ENCODE peak calls at places on chromosomes 11 and 22, in eight cellular contexts. C is GM23338, M is neural progenitor cell, E is OCI-LY7, A is HCT116, O is PC-3, D is SK-N-SH, I is hepatocyte. P is an unnamed sample.

GRCh38 chr11:94794287-94795168 is 26.4 kb downstream of the AMOTL1 start:
- DNase-seq in C (no peak), M (no peak), E (no peak), A (peak; percentile 82), O (peak; percentile 94), D (peak; percentile 56), I (no peak), P (no peak)

GRCh38 chr22:23534201-23534850 is 45.8 kb downstream of the IGLL1 start:
- DNase-seq in C (no peak), M (no peak), E (no peak), A (no peak), O (no peak), D (peak; percentile 28), I (no peak), P (no peak)

GRCh38 chr11:63573881-63574855 is 11.0 kb upstream of the PLAAT2 start:
- DNase-seq in C (no peak), M (no peak), E (peak; percentile 63), A (no peak), O (no peak), D (no peak), I (peak; percentile 87), P (peak; percentile 80)

GRCh38 chr22:37802310-37803194 is 5.2 kb upstream of the GCAT start:
- DNase-seq in C (peak; percentile 90), M (peak; percentile 90), E (no peak), A (no peak), O (peak; percentile 30), D (peak; percentile 92), I (peak; percentile 84), P (no peak)

GRCh38 chr11:58222730-58223129 is 6.0 kb downstream of the OR10Q1 start:
- DNase-seq in C (no peak), M (no peak), E (no peak), A (no peak), O (peak; percentile 74), D (no peak), I (no peak), P (no peak)

GRCh38 chr22:29030016-29030617 is 31.5 kb downstream of the C22orf31 start:
- DNase-seq in C (peak; percentile 29), M (no peak), E (no peak), A (peak; percentile 50), O (peak; percentile 26), D (no peak), I (no peak), P (no peak)

GRCh38 chr22:42490244-42490832 is 29.3 kb downstream of the RRP7A start:
- DNase-seq in C (no peak), M (peak; percentile 56), E (no peak), A (no peak), O (no peak), D (no peak), I (no peak), P (no peak)

GRCh38 chr11:67022341-67022933 is 497 bp upstream of the SYT12 start:
- DNase-seq in C (no peak), M (no peak), E (no peak), A (peak; percentile 75), O (peak; percentile 96), D (peak; percentile 69), I (no peak), P (no peak)

GRCh38 chr11:77249427-77249826 is 52.1 kb downstream of the GDPD4 start:
- DNase-seq in C (no peak), M (no peak), E (no peak), A (peak; percentile 27), O (peak; percentile 91), D (no peak), I (no peak), P (no peak)

GRCh38 chr11:10603721-10604297 is 35.3 kb upstream of the LYVE1 start:
- DNase-seq in C (no peak), M (no peak), E (no peak), A (no peak), O (no peak), D (no peak), I (no peak), P (no peak)

GRCh38 chr11:36062796-36063380 is 119.0 kb downstream of the LDLRAD3 start:
- DNase-seq in C (no peak), M (no peak), E (no peak), A (no peak), O (no peak), D (no peak), I (no peak), P (no peak)

GRCh38 chr11:118841469-118842222 is 42.0 kb upstream of the CXCR5 start:
- DNase-seq in C (no peak), M (no peak), E (peak; percentile 34), A (no peak), O (no peak), D (no peak), I (no peak), P (peak; percentile 43)

GRCh38 chr11:112524808-112525207 is 264.1 kb upstream of the PLET1 start:
- DNase-seq in C (no peak), M (no peak), E (no peak), A (no peak), O (no peak), D (no peak), I (no peak), P (no peak)

GRCh38 chr11:117888140-117888561 is 11.7 kb upstream of the FXYD6 start:
- DNase-seq in C (no peak), M (no peak), E (no peak), A (no peak), O (no peak), D (no peak), I (no peak), P (no peak)

GRCh38 chr11:127130321-127130720 is 129.8 kb upstream of the KIRREL3 start:
- DNase-seq in C (no peak), M (no peak), E (no peak), A (no peak), O (no peak), D (no peak), I (no peak), P (no peak)

GRCh38 chr11:120511804-120512726 is 517 bp downstream of the GRIK4 start:
- DNase-seq in C (no peak), M (peak; percentile 27), E (no peak), A (no peak), O (no peak), D (peak; percentile 76), I (no peak), P (no peak)

GRCh38 chr22:37218771-37219411 is 6.6 kb upstream of the SSTR3 start:
- DNase-seq in C (no peak), M (no peak), E (peak; percentile 87), A (no peak), O (no peak), D (no peak), I (no peak), P (peak; percentile 93)

GRCh38 chr11:73852049-73852448 is 24.6 kb downstream of the COA4 start:
- DNase-seq in C (no peak), M (no peak), E (no peak), A (no peak), O (no peak), D (no peak), I (no peak), P (no peak)
- TF ChIP-seq CTCF in C (no peak), M (no peak), E (no peak), A (no peak), O (no peak), D (no peak), I (no peak), P (no peak)

DNA sequence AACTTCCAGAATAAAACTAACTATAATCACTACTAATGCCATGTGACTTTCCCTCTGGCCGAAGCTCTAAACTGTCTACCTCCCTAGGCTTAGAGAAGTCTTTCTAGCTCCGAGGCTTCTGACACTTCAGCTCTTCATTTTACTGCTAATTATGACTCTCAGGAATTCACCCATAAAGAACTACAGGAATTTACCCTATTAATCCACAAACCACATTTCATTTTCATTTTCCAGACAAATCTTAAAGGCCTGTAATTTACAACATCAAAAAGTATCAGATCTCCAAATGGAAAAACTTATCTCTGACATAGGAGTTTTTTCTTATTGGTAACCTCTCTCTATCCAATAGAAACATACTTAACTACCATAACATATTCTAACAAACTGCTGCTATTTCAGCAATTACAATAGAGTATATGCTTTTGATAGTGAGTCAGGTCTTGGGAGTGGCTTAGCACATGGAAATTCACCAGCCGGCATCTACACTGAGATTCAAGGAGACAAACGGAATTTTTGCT is 33.4 kb downstream of the MRTFA start:
- DNase-seq in C (no peak), M (no peak), E (no peak), A (no peak), O (peak; percentile 50), D (no peak), I (peak; percentile 11), P (no peak)
- TF ChIP-seq EZH2phosphoT487 in C (no peak), M (no peak), E (no peak), A (no peak), O (no peak), D (no peak), I (no peak), P (no peak)

GRCh38 chr11:22633354-22633902 is 7.8 kb upstream of the FANCF start:
- DNase-seq in C (peak; percentile 48), M (no peak), E (no peak), A (no peak), O (no peak), D (no peak), I (no peak), P (no peak)
- TF ChIP-seq CTCF in C (peak; percentile 37), M (peak; percentile 29), E (no peak), A (no peak), O (no peak), D (no peak), I (no peak), P (peak; percentile 35)

GRCh38 chr11:64879226-64879900 is 942 bp upstream of the EHD1 start:
- DNase-seq in C (no peak), M (no peak), E (no peak), A (no peak), O (no peak), D (no peak), I (no peak), P (no peak)

GRCh38 chr11:64881476-64881875 is 3.1 kb upstream of the EHD1 start:
- DNase-seq in C (no peak), M (no peak), E (no peak), A (no peak), O (no peak), D (no peak), I (no peak), P (no peak)

GRCh38 chr11:64882243-64882642 is 3.8 kb upstream of the EHD1 start:
- DNase-seq in C (no peak), M (no peak), E (no peak), A (no peak), O (no peak), D (no peak), I (no peak), P (no peak)

GRCh38 chr11:64878494-64879225 is at the start of gene EHD1:
- DNase-seq in C (peak; percentile 99), M (peak; percentile 100), E (peak; percentile 100), A (peak; percentile 92), O (peak; percentile 100), D (peak; percentile 100), I (peak; percentile 100), P (peak; percentile 99)

DNA sequence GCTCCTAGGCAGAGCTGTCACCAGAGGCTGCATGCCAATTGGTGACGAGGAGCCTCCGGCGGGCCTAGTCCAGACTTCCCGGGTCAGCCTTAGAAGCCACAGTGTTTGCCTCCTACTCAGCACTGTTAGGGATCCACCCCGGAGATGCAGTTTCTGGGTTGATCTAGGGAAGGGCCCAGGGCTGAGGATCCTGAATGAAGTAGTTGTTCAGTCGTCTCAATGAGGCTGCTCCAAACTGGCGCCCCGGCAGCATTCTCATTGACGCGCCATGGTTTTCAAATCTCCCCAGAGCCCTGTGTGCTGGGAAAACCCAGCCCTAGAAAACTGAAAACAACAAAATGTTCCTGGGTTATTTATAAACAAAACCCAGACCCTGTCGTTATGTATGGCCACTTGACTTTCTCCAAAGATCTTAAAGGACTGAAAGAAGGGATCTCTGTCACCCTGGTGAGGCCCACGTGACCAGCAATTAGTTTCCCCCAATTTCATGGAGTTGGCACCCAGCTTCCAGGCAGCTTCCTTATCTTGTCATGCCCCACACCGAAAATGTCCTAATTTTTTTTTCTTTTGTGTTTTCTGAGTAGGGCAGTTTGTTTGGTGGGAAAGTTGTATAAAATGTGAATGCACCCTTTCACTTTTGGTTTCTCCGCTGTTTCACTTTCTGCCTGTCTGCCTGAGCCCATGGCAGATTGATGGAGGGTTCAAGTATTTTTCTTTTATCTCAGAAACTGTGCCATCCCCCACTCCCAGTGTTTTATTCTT is 2.0 kb upstream of the EHD1 start:
- DNase-seq in C (no peak), M (no peak), E (no peak), A (no peak), O (no peak), D (no peak), I (no peak), P (peak; percentile 66)
- TF ChIP-seq EZH2phosphoT487 in C (no peak), M (no peak), E (no peak), A (no peak), O (no peak), D (no peak), I (no peak), P (peak; percentile 81)